ENCODE peak calls at places on chromosome 14, in eight cellular contexts. D is astrocyte of the cerebellum, S is heart right ventricle, X is cardiac septum, P is NCI-H69, F is fibroblast of mammary gland, A is NCI-H460, V is Daoy. J is an unnamed sample.

GRCh38 chr14:70116278-70116677 is 72.5 kb downstream of the SLC8A3 start:
- DNase-seq in X (no peak), P (peak), A (no peak), S (no peak), V (no peak), F (peak), D (no peak), J (peak)

GRCh38 chr14:92511472-92512247 is 1.9 kb upstream of the RIN3 start:
- DNase-seq in P (peak), A (peak), V (peak), X (no peak), S (peak), F (peak), D (peak), J (peak)

GRCh38 chr14:44010071-44010470 is 497.0 kb downstream of the FSCB start:
- DNase-seq in P (no peak), A (no peak), X (no peak), F (no peak), S (no peak), V (no peak), D (no peak), J (no peak)

GRCh38 chr14:20830831-20831230 is 28.2 kb upstream of the RNASE1 start:
- DNase-seq in V (no peak), P (no peak), D (no peak), F (no peak), A (no peak), X (no peak), S (no peak), J (no peak)

GRCh38 chr14:61478971-61479473 is 157.6 kb downstream of the PRKCH start:
- DNase-seq in S (no peak), P (no peak), V (no peak), F (no peak), D (no peak), X (no peak), A (no peak), J (no peak)

GRCh38 chr14:99832326-99832725 is 39.1 kb downstream of the EML1 start:
- DNase-seq in D (no peak), F (no peak), X (no peak), V (no peak), P (no peak), S (no peak), A (no peak), J (no peak)

GRCh38 chr14:74882103-74882920 is 596 bp downstream of the DLST start:
- DNase-seq in V (peak), X (no peak), S (peak), P (peak), D (no peak), A (no peak), F (peak), J (no peak)

GRCh38 chr14:102323102-102323501 is 3.6 kb downstream of the ZNF839 start:
- DNase-seq in X (no peak), A (peak), P (peak), D (peak), V (peak), F (peak), S (peak), J (peak)

GRCh38 chr14:43341921-43342320 is 1165.2 kb downstream of the FSCB start:
- DNase-seq in A (no peak), D (no peak), V (no peak), P (no peak), X (no peak), S (no peak), F (no peak), J (no peak)

GRCh38 chr14:26394114-26394855 is 203.5 kb downstream of the NOVA1 start:
- DNase-seq in V (peak), F (peak), P (peak), D (peak), S (no peak), X (no peak), A (peak), J (peak)

GRCh38 chr14:75119056-75119455 is 7.8 kb downstream of the NEK9 start:
- DNase-seq in S (no peak), V (peak), X (no peak), A (no peak), P (no peak), F (peak), D (no peak), J (peak)

GRCh38 chr14:101511620-101512395 is 49.5 kb upstream of the DIO3 start:
- DNase-seq in S (no peak), V (no peak), P (no peak), D (no peak), X (no peak), F (no peak), A (no peak), J (no peak)

GRCh38 chr14:68333265-68333664 is 459.6 kb downstream of the ZFP36L1 start:
- DNase-seq in X (no peak), A (no peak), V (no peak), F (no peak), D (no peak), P (no peak), S (no peak), J (no peak)

GRCh38 chr14:29749327-29749726 is 178.3 kb downstream of the PRKD1 start:
- DNase-seq in V (peak), F (peak), P (peak), D (peak), A (peak), X (no peak), S (no peak), J (peak)

GRCh38 chr14:31208546-31209424 is 1.2 kb upstream of the HECTD1 start:
- DNase-seq in S (no peak), V (no peak), D (no peak), X (no peak), P (peak), F (no peak), A (no peak), J (peak)